ENCODE peak calls at places on chromosome 14, in six cellular contexts. O is uterus, D is Peyer's patch, N is suprapubic skin, P is heart left ventricle, C is IMR-90. H is an unnamed sample.

GRCh38 chr14:38999949-39000348 is 103.1 kb downstream of the SEC23A start:
- DNase-seq in C (no peak), N (no peak), P (no peak), O (no peak), D (no peak), H (no peak)

GRCh38 chr14:89648510-89648909 is 231.5 kb upstream of the FOXN3 start:
- DNase-seq in O (no peak), D (no peak), N (no peak), C (no peak), P (no peak), H (no peak)

GRCh38 chr14:104249092-104249491 is 110.7 kb downstream of the KIF26A start:
- DNase-seq in P (no peak), N (peak; percentile 63), O (no peak), C (no peak), D (no peak), H (no peak)

GRCh38 chr14:77988966-77989365 is 181.2 kb upstream of the NRXN3 start:
- DNase-seq in N (no peak), O (no peak), P (peak; percentile 46), C (peak; percentile 48), D (no peak), H (no peak)

GRCh38 chr14:74501135-74501614 is 7.6 kb downstream of the ISCA2 start:
- DNase-seq in N (no peak), P (peak; percentile 68), C (peak; percentile 83), O (peak; percentile 92), D (no peak), H (no peak)

GRCh38 chr14:34181308-34181707 is 230.4 kb upstream of the EGLN3 start:
- DNase-seq in O (no peak), P (peak; percentile 14), D (no peak), C (no peak), N (no peak), H (no peak)

GRCh38 chr14:75824328-75824727 is 157.5 kb downstream of the TGFB3 start:
- DNase-seq in O (no peak), P (no peak), D (no peak), N (no peak), C (no peak), H (no peak)

GRCh38 chr14:100769035-100769939 is 42.6 kb downstream of the DLK1 start:
- DNase-seq in D (no peak), C (no peak), O (no peak), P (no peak), N (no peak), H (no peak)

GRCh38 chr14:54275997-54276396 is 120.8 kb upstream of the CDKN3 start:
- DNase-seq in C (no peak), O (no peak), N (no peak), P (no peak), D (no peak), H (no peak)

GRCh38 chr14:96681826-96682225 is 115.4 kb upstream of the VRK1 start:
- DNase-seq in C (peak; percentile 24), D (no peak), N (no peak), O (no peak), P (no peak), H (no peak)

GRCh38 chr14:77508249-77508648 is 9.6 kb upstream of the ISM2 start:
- DNase-seq in O (no peak), N (no peak), D (no peak), P (no peak), C (peak; percentile 79), H (no peak)

GRCh38 chr14:23492618-23493272 is 23.2 kb downstream of the NGDN start:
- DNase-seq in N (no peak), O (no peak), D (no peak), C (peak; percentile 13), P (no peak), H (no peak)

GRCh38 chr14:34711808-34712712 is 2.3 kb downstream of the CFL2 start:
- DNase-seq in O (no peak), C (no peak), P (no peak), N (no peak), D (no peak), H (no peak)

GRCh38 chr14:99733551-99734405 is 49.7 kb downstream of the CYP46A1 start:
- DNase-seq in D (no peak), N (peak; percentile 78), C (no peak), P (peak; percentile 71), O (peak; percentile 23), H (no peak)

GRCh38 chr14:66009104-66009503 is 477.1 kb upstream of the CCDC196 start:
- DNase-seq in C (peak; percentile 12), P (no peak), N (no peak), D (no peak), O (no peak), H (no peak)
- H3K4me3 ChIP-seq in C (no peak overlapping the region), P (no peak overlapping the region), N (no peak overlapping the region), D (no peak overlapping the region), O (no peak overlapping the region), H (no peak overlapping the region)

GRCh38 chr14:69664865-69665526 is 53.6 kb downstream of the SUSD6 start:
- DNase-seq in O (no peak), D (no peak), N (no peak), P (no peak), C (no peak), H (no peak)
- H3K27ac ChIP-seq in O (peak overlapping the region; percentile 49), D (peak overlapping the region; percentile 56), N (peak overlapping the region; percentile 77), P (peak overlapping the region; percentile 66), C (peak overlapping the region; percentile 14), H (peak overlapping the region; percentile 8)

GRCh38 chr14:53093206-53093605 is 59.9 kb downstream of the DDHD1 start:
- DNase-seq in O (no peak), D (no peak), C (peak; percentile 64), P (no peak), N (no peak), H (no peak)
- TF ChIP-seq POLR2A in O (no peak), D (no peak), C (no peak), P (no peak), N (no peak), H (no peak)

DNA sequence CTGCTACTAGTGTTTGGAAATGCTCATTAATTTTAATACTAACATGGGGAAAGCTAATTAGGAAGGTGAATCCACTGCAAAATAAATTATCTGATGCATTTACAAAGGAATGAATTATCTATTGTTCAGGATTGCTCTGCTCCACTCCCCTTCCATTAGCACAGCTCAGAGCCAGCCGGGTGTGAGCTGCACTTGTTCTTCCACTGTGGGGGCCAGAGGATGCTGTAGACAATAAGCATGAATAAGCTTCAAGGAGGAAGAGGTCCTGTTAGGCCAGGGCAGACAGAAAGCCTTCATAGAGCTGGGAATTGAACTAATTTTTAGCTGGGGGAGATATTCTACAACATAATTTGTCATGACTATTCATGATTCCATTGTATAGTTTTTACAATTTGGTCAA is 137.6 kb upstream of the MAX start:
- DNase-seq in C (no peak), O (no peak), N (no peak), P (no peak), D (no peak), H (no peak)
- H3K4me3 ChIP-seq in C (no peak overlapping the region), O (no peak overlapping the region), N (no peak overlapping the region), P (no peak overlapping the region), D (no peak overlapping the region), H (no peak overlapping the region)